ENCODE peak calls at places on chromosomes 5 and 9, in four cellular contexts. One of them, this sample, is unnamed.

GRCh38 chr9:128819716-128820664 is 1.7 kb downstream of the ENDOG start:
- DNase-seq in cardiac muscle cell: peak; percentile 81
- DNase-seq in endodermal cell: no peak
- DNase-seq in endothelial cell of umbilical vein: no peak
- DNase-seq in this sample: peak; percentile 25

GRCh38 chr5:135221696-135222095 is 177.3 kb downstream of the MACROH2A1 start:
- DNase-seq in cardiac muscle cell: no peak
- DNase-seq in endodermal cell: peak; percentile 22
- DNase-seq in endothelial cell of umbilical vein: no peak
- DNase-seq in this sample: no peak

GRCh38 chr5:1492757-1493156 is 31.0 kb downstream of the LPCAT1 start:
- DNase-seq in cardiac muscle cell: no peak
- DNase-seq in endodermal cell: no peak
- DNase-seq in endothelial cell of umbilical vein: no peak
- DNase-seq in this sample: no peak

GRCh38 chr9:129889936-129890717 is 54.9 kb downstream of the USP20 start:
- DNase-seq in cardiac muscle cell: no peak
- DNase-seq in endodermal cell: peak; percentile 87
- DNase-seq in endothelial cell of umbilical vein: no peak
- DNase-seq in this sample: peak; percentile 56

GRCh38 chr5:41708604-41708940 is 161.7 kb downstream of the OXCT1 start:
- DNase-seq in cardiac muscle cell: no peak
- DNase-seq in endodermal cell: no peak
- DNase-seq in endothelial cell of umbilical vein: no peak
- DNase-seq in this sample: no peak

GRCh38 chr5:7815757-7816534 is 35.0 kb downstream of the CFAP90 start:
- DNase-seq in cardiac muscle cell: peak; percentile 81
- DNase-seq in endodermal cell: peak; percentile 99
- DNase-seq in endothelial cell of umbilical vein: peak; percentile 30
- DNase-seq in this sample: peak; percentile 92

GRCh38 chr5:5523066-5523505 is 100.6 kb downstream of the ICE1 start:
- DNase-seq in cardiac muscle cell: no peak
- DNase-seq in endodermal cell: no peak
- DNase-seq in endothelial cell of umbilical vein: no peak
- DNase-seq in this sample: no peak

GRCh38 chr9:98590115-98590514 is 118.6 kb downstream of the GABBR2 start:
- DNase-seq in cardiac muscle cell: no peak
- DNase-seq in endodermal cell: no peak
- DNase-seq in endothelial cell of umbilical vein: no peak
- DNase-seq in this sample: no peak

GRCh38 chr5:123936548-123936947 is 424.6 kb downstream of the CSNK1G3 start:
- DNase-seq in cardiac muscle cell: no peak
- DNase-seq in endodermal cell: no peak
- DNase-seq in endothelial cell of umbilical vein: no peak
- DNase-seq in this sample: no peak

GRCh38 chr5:123943136-123943535 is 431.2 kb downstream of the CSNK1G3 start:
- DNase-seq in cardiac muscle cell: no peak
- DNase-seq in endodermal cell: no peak
- DNase-seq in endothelial cell of umbilical vein: no peak
- DNase-seq in this sample: no peak

GRCh38 chr5:123937230-123937629 is 425.3 kb downstream of the CSNK1G3 start:
- DNase-seq in cardiac muscle cell: peak; percentile 73
- DNase-seq in endodermal cell: peak; percentile 81
- DNase-seq in endothelial cell of umbilical vein: peak; percentile 68
- DNase-seq in this sample: peak; percentile 80
- H3K9me3 ChIP-seq in cardiac muscle cell: peaks cover 9% of the 10 kb centered on the region
- H3K9me3 ChIP-seq in endodermal cell: peaks cover 66% of the 10 kb centered on the region
- H3K9me3 ChIP-seq in endothelial cell of umbilical vein: no peaks in the 10 kb centered on the region
- H3K9me3 ChIP-seq in this sample: peaks cover 11% of the 10 kb centered on the region

GRCh38 chr9:122614362-122614761 is at the start of gene OR1Q1:
- DNase-seq in cardiac muscle cell: no peak
- DNase-seq in endodermal cell: no peak
- DNase-seq in endothelial cell of umbilical vein: no peak
- DNase-seq in this sample: no peak
- H3K9me3 ChIP-seq in cardiac muscle cell: no peaks in the 10 kb centered on the region
- H3K9me3 ChIP-seq in endodermal cell: peaks cover 65% of the 10 kb centered on the region
- H3K9me3 ChIP-seq in endothelial cell of umbilical vein: no peaks in the 10 kb centered on the region
- H3K9me3 ChIP-seq in this sample: peaks cover 15% of the 10 kb centered on the region

GRCh38 chr9:94746541-94747505 is 20.3 kb downstream of the AOPEP start:
- DNase-seq in cardiac muscle cell: no peak
- DNase-seq in endodermal cell: peak; percentile 68
- DNase-seq in endothelial cell of umbilical vein: peak; percentile 17
- DNase-seq in this sample: no peak
- H3K9me3 ChIP-seq in cardiac muscle cell: no peaks in the 10 kb centered on the region
- H3K9me3 ChIP-seq in endodermal cell: peaks cover 20% of the 10 kb centered on the region
- H3K9me3 ChIP-seq in endothelial cell of umbilical vein: no peaks in the 10 kb centered on the region
- H3K9me3 ChIP-seq in this sample: no peaks in the 10 kb centered on the region

GRCh38 chr5:141245250-141245717 is at the start of gene PCDHB15:
- DNase-seq in cardiac muscle cell: peak; percentile 2
- DNase-seq in endodermal cell: peak; percentile 90
- DNase-seq in endothelial cell of umbilical vein: peak; percentile 8
- DNase-seq in this sample: peak; percentile 75

GRCh38 chr5:141236516-141237313 is 8.5 kb upstream of the PCDHB15 start:
- DNase-seq in cardiac muscle cell: no peak
- DNase-seq in endodermal cell: no peak
- DNase-seq in endothelial cell of umbilical vein: no peak
- DNase-seq in this sample: no peak

DNA sequence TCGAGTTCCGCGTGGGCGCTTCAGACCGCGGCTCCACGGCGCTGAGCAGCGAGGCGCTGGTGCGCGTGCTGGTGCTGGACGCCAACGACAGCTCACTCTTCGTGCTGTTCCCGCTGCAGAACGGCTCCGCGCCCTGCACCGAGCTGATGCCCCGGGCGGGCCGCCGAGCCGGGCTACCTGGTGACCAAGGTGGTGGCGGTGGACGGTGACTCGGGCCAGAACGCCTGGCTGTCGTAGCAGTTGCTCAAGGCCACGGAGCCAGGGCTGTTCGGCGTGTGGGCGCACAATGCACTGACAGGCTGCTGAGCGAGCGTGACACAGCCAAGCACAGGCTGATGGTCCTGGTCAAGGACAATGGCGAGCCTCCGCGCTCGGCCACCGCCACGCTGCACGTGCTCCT is 3.7 kb upstream of the PCDHB15 start:
- DNase-seq in cardiac muscle cell: no peak
- DNase-seq in endodermal cell: no peak
- DNase-seq in endothelial cell of umbilical vein: no peak
- DNase-seq in this sample: no peak
- H3K9me3 ChIP-seq in cardiac muscle cell: no peaks in the 10 kb centered on the region
- H3K9me3 ChIP-seq in endodermal cell: peaks cover 64% of the 10 kb centered on the region
- H3K9me3 ChIP-seq in endothelial cell of umbilical vein: no peaks in the 10 kb centered on the region
- H3K9me3 ChIP-seq in this sample: peaks cover 15% of the 10 kb centered on the region